ENCODE peak calls at places on chromosomes 2 and 18, in six cellular contexts. K is left lobe of liver; E is activated T-cell treated with anti-CD3 and anti-CD28 coated beads, Interleukin-2, amount 50 U/mL, for 1 hour; B is lower lobe of right lung; W is iPS DF 6.9; J is NCI-H2081. O is an unnamed sample.

GRCh38 chr18:31596081-31596872 is 4.6 kb downstream of the TTR start:
- DNase-seq in J (no peak), E (no peak), B (no peak), K (no peak), W (no peak), O (no peak)

GRCh38 chr18:23106575-23106974 is 28.7 kb upstream of the CABLES1 start:
- DNase-seq in W (no peak), B (no peak), J (no peak), K (no peak), E (no peak), O (no peak)

GRCh38 chr2:73035899-73036778 is 35.4 kb downstream of the SFXN5 start:
- DNase-seq in W (peak), E (no peak), K (peak), B (no peak), J (no peak), O (no peak)

GRCh38 chr2:30722936-30723725 is 84.1 kb downstream of the CAPN13 start:
- DNase-seq in K (peak), B (no peak), E (no peak), J (no peak), W (no peak), O (no peak)

GRCh38 chr2:1091895-1092585 is 141.4 kb downstream of the SNTG2 start:
- DNase-seq in E (no peak), W (no peak), K (no peak), J (no peak), B (no peak), O (no peak)

GRCh38 chr2:102291221-102292075 is 19.9 kb upstream of the IL1RL1 start:
- DNase-seq in J (no peak), K (no peak), E (no peak), B (peak), W (no peak), O (no peak)

GRCh38 chr2:101999122-101999789 is 7.5 kb downstream of the IL1R2 start:
- DNase-seq in J (no peak), W (no peak), K (peak), B (no peak), E (no peak), O (no peak)

GRCh38 chr2:46379213-46380037 is 82.2 kb downstream of the EPAS1 start:
- DNase-seq in J (no peak), B (no peak), W (no peak), E (no peak), K (no peak), O (no peak)

GRCh38 chr18:48440924-48441323 is 31.7 kb upstream of the ZBTB7C start:
- DNase-seq in W (no peak), E (no peak), K (no peak), J (no peak), B (no peak), O (no peak)

GRCh38 chr2:12457831-12458230 is 258.9 kb upstream of the TRIB2 start:
- DNase-seq in B (no peak), E (no peak), J (no peak), W (no peak), K (no peak), O (no peak)

GRCh38 chr18:61551586-61551985 is 218.4 kb downstream of the CDH20 start:
- DNase-seq in J (peak), E (no peak), B (no peak), W (peak), K (no peak), O (no peak)

GRCh38 chr2:53040536-53041229 is 726.9 kb upstream of the CHAC2 start:
- DNase-seq in E (no peak), B (no peak), W (no peak), J (no peak), K (no peak), O (no peak)

GRCh38 chr2:8119782-8120551 is 561.9 kb upstream of the ID2 start:
- DNase-seq in E (no peak), B (no peak), W (no peak), J (no peak), K (peak), O (no peak)

GRCh38 chr18:29512203-29512602 is 1335.3 kb upstream of the CDH2 start:
- DNase-seq in W (no peak), K (no peak), J (peak), B (no peak), E (no peak), O (no peak)

GRCh38 chr18:77872166-77872565 is 622.5 kb downstream of the GALR1 start:
- DNase-seq in W (no peak), K (no peak), E (no peak), J (no peak), B (no peak), O (no peak)

GRCh38 chr2:63875758-63876710 is 34.3 kb downstream of the UGP2 start:
- DNase-seq in W (no peak), E (no peak), K (no peak), J (no peak), B (no peak), O (no peak)

GRCh38 chr2:224847961-224848850 is 132.0 kb upstream of the CCDC195 start:
- DNase-seq in W (no peak), K (no peak), J (peak), B (no peak), E (no peak), O (no peak)

GRCh38 chr2:238202326-238203103 is 980 bp downstream of the ILKAP start:
- DNase-seq in K (no peak), W (no peak), J (no peak), B (no peak), E (peak), O (no peak)

GRCh38 chr18:23824704-23825103 is 135.5 kb downstream of the LAMA3 start:
- DNase-seq in B (no peak), W (no peak), E (no peak), J (no peak), K (no peak), O (no peak)

GRCh38 chr2:174124171-174124570 is 124.2 kb downstream of the OLA1 start:
- DNase-seq in B (no peak), J (peak), K (no peak), W (peak), E (no peak), O (no peak)

GRCh38 chr18:61216086-61216485 is 117.1 kb upstream of the CDH20 start:
- DNase-seq in B (no peak), K (no peak), E (no peak), J (no peak), W (no peak), O (no peak)

GRCh38 chr2:80048296-80048695 is 256.3 kb downstream of the LRRTM1 start:
- DNase-seq in K (no peak), J (no peak), E (no peak), W (no peak), B (no peak), O (no peak)

GRCh38 chr2:110124038-110124825 is 8.6 kb upstream of the MALL start:
- DNase-seq in B (peak), E (no peak), J (no peak), W (no peak), K (no peak), O (no peak)

GRCh38 chr2:65846984-65847383 is 414.6 kb upstream of the SPRED2 start:
- DNase-seq in W (no peak), E (no peak), K (no peak), B (no peak), J (no peak), O (no peak)

GRCh38 chr2:82342351-82342750 is 2037.8 kb upstream of the LRRTM1 start:
- DNase-seq in B (no peak), E (no peak), J (no peak), K (no peak), W (no peak), O (no peak)

GRCh38 chr2:16025211-16025875 is 85.0 kb downstream of the MYCN start:
- DNase-seq in W (no peak), K (no peak), E (no peak), J (no peak), B (no peak), O (no peak)

GRCh38 chr2:122858075-122858702 is 1102.7 kb downstream of the TSN start:
- DNase-seq in E (no peak), B (no peak), K (no peak), J (no peak), W (no peak), O (no peak)

GRCh38 chr18:76972838-76973237 is 150.5 kb downstream of the ZNF236 start:
- DNase-seq in W (no peak), J (no peak), B (no peak), E (no peak), K (no peak), O (no peak)

GRCh38 chr2:95317665-95318425 is 20.7 kb downstream of the KCNIP3 start:
- DNase-seq in W (no peak), B (no peak), E (no peak), J (no peak), K (no peak), O (no peak)

GRCh38 chr2:95278051-95278471 is 3.8 kb downstream of the PROM2 start:
- DNase-seq in K (no peak), B (peak), J (no peak), W (no peak), E (no peak), O (no peak)

GRCh38 chr2:88580088-88580487 is 47.2 kb downstream of the EIF2AK3 start:
- DNase-seq in B (no peak), J (no peak), K (no peak), E (no peak), W (no peak), O (no peak)

GRCh38 chr2:71603311-71603794 is 150.0 kb downstream of the DYSF start:
- DNase-seq in J (no peak), W (no peak), K (no peak), B (peak), E (no peak), O (peak)

GRCh38 chr2:54077088-54077900 is 38.1 kb upstream of the ACYP2 start:
- DNase-seq in W (no peak), J (no peak), B (no peak), E (no peak), K (no peak), O (no peak)

GRCh38 chr2:189267925-189268579 is 88.5 kb upstream of the COL5A2 start:
- DNase-seq in J (no peak), K (no peak), E (no peak), W (no peak), B (no peak), O (no peak)

GRCh38 chr2:129707800-129708199 is 271.7 kb upstream of the RAB6C start:
- DNase-seq in K (no peak), E (no peak), W (no peak), J (no peak), B (no peak), O (no peak)

GRCh38 chr2:68027959-68028358 is 34.8 kb downstream of the C1D start:
- DNase-seq in K (no peak), J (no peak), B (no peak), W (no peak), E (no peak), O (no peak)